ENCODE peak calls at places on chromosome 12, in four cellular contexts. One of them, this sample, is unnamed. For H4K20me1, the result is how much of the 10 kb centered on the place peaks cover.

GRCh38 chr12:46771268-46771837 is 54.4 kb downstream of the SLC38A4 start:
- DNase-seq in neural progenitor cell: no peak
- DNase-seq in PC-3: no peak
- DNase-seq in hepatocyte: no peak
- DNase-seq in this sample: peak

GRCh38 chr12:3168775-3169221 is 91.6 kb downstream of the TSPAN9 start:
- DNase-seq in neural progenitor cell: no peak
- DNase-seq in PC-3: peak
- DNase-seq in hepatocyte: peak
- DNase-seq in this sample: no peak

GRCh38 chr12:114918535-114919233 is 234.7 kb upstream of the TBX3 start:
- DNase-seq in neural progenitor cell: no peak
- DNase-seq in PC-3: peak
- DNase-seq in hepatocyte: peak
- DNase-seq in this sample: no peak

GRCh38 chr12:103672401-103673119 is 85.5 kb downstream of the STAB2 start:
- DNase-seq in neural progenitor cell: no peak
- DNase-seq in PC-3: peak
- DNase-seq in hepatocyte: peak
- DNase-seq in this sample: no peak

GRCh38 chr12:28033538-28033915 is 61.0 kb upstream of the PTHLH start:
- DNase-seq in neural progenitor cell: no peak
- DNase-seq in PC-3: peak
- DNase-seq in hepatocyte: no peak
- DNase-seq in this sample: no peak

GRCh38 chr12:57940915-57941164 is 527 bp upstream of the ATP23 start:
- DNase-seq in neural progenitor cell: no peak
- DNase-seq in PC-3: no peak
- DNase-seq in hepatocyte: peak
- DNase-seq in this sample: no peak

GRCh38 chr12:2409656-2410265 is 357.0 kb downstream of the CACNA1C start:
- DNase-seq in neural progenitor cell: no peak
- DNase-seq in PC-3: no peak
- DNase-seq in hepatocyte: no peak
- DNase-seq in this sample: no peak

GRCh38 chr12:68786929-68787328 is 21.0 kb upstream of the MDM2 start:
- DNase-seq in neural progenitor cell: no peak
- DNase-seq in PC-3: no peak
- DNase-seq in hepatocyte: no peak
- DNase-seq in this sample: peak

GRCh38 chr12:54749191-54749818 is 101.1 kb upstream of the DCD start:
- DNase-seq in neural progenitor cell: peak
- DNase-seq in PC-3: peak
- DNase-seq in hepatocyte: peak
- DNase-seq in this sample: peak

GRCh38 chr12:32444895-32445294 is 45.5 kb downstream of the FGD4 start:
- DNase-seq in neural progenitor cell: peak
- DNase-seq in PC-3: peak
- DNase-seq in hepatocyte: peak
- DNase-seq in this sample: no peak

GRCh38 chr12:497501-498160 is 37.9 kb downstream of the B4GALNT3 start:
- DNase-seq in neural progenitor cell: peak
- DNase-seq in PC-3: peak
- DNase-seq in hepatocyte: no peak
- DNase-seq in this sample: no peak

GRCh38 chr12:132313182-132313581 is 16.2 kb downstream of the GALNT9 start:
- DNase-seq in neural progenitor cell: no peak
- DNase-seq in PC-3: no peak
- DNase-seq in hepatocyte: no peak
- DNase-seq in this sample: no peak

GRCh38 chr12:67710582-67710981 is 62.0 kb downstream of the DYRK2 start:
- DNase-seq in neural progenitor cell: no peak
- DNase-seq in PC-3: peak
- DNase-seq in hepatocyte: peak
- DNase-seq in this sample: no peak

GRCh38 chr12:31618228-31619025 is 27.5 kb upstream of the DENND5B start:
- DNase-seq in neural progenitor cell: no peak
- DNase-seq in PC-3: no peak
- DNase-seq in hepatocyte: peak
- DNase-seq in this sample: no peak

GRCh38 chr12:124923906-124924734 is 9.7 kb upstream of the UBC start:
- DNase-seq in neural progenitor cell: peak
- DNase-seq in PC-3: peak
- DNase-seq in hepatocyte: no peak
- DNase-seq in this sample: peak

DNA sequence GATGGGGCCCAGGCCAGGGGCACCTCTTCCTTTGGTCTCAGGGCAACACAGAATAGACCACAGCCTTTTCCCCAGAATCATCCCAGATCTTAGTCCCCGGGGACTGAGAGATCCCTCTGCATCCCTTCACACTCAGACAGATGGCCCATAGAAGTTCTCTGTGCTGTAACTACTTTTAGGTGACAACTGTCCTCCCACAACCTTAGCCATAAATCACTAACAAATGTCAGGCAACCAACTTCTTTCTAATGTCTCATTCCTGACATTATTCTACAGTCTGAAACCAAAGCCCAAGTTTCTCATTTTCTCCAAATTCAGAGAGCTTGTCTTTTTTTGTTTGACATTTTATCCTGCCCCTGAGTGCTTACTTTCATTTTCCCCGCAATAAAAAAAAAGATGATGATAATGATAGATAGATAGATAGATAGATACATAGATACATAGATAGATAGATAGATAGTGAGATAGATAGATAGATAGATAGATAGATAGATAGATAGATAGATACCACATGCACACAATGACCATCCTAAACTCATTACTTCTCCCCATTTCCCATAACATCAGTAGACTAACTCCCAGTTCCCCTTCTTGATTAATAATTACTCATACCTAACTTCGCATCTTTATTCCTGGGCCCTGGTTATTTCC is 28.6 kb downstream of the DUSP6 start:
- DNase-seq in neural progenitor cell: no peak
- DNase-seq in PC-3: no peak
- DNase-seq in hepatocyte: no peak
- DNase-seq in this sample: no peak
- H4K20me1 ChIP-seq in neural progenitor cell: under half
- H4K20me1 ChIP-seq in PC-3: under half
- H4K20me1 ChIP-seq in hepatocyte: under half
- H4K20me1 ChIP-seq in this sample: under half

DNA sequence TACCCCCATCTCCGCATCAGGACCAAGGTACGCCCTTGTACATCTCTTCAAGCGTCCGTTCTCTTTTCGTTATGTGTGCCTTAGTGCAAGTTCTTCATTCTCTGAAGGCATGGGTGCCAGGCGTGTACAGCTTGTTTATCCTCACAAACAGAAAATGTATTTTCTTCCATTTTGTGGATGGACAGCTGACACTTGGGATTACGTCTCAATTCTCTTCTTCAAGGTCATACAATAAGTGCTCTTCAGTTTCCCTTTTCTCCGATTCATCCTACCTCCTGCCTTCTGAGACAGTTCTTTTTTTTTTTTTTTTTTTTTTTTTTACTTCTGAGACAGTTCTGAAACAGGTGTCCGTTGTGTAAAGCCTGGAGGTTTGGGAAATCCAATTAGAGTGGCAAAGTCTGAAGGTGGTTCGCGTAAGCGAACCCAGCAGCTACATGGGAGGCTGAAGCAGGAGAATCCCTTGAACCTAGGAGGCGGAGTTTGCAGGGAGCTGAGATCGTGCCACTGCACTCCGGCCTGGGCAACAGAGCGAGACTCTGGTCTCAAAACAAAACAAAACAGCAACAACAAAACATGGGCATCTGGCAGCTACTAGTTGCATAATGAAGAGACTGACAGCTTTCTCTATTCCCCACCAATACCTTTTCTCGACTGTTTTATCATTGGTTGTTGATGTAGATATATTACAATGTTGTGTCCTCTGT is 734 bp downstream of the COX6A1 start:
- DNase-seq in neural progenitor cell: no peak
- DNase-seq in PC-3: no peak
- DNase-seq in hepatocyte: no peak
- DNase-seq in this sample: no peak
- H3K27ac ChIP-seq in neural progenitor cell: no peak
- H3K27ac ChIP-seq in PC-3: peak
- H3K27ac ChIP-seq in hepatocyte: peak
- H3K27ac ChIP-seq in this sample: peak

DNA sequence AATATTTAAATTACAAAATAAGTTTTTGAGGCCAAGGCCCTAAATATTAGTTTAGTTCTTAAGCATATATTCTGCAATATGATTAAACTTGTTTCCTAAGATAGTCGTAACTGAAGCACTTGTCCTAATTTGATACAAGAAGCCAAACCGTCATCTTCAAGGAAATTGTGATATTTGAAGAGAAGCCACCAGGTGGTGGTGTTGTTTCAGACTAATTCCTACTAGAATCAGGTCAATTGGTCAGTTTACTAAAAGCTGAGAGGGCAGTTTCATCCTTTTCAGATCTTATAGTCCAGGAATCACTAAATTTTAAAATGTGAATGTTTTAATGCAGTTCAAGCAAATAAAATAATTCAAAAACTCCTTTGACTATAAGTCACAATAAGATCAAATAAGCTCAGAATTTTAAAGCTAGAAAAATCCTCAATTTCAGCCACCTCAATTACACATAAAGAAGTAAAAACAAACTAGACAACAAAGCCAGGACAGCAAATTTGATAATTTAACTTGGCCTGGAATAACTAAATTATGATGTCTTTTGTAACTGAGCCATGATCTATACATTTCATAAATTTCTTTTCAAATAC is 7.1 kb upstream of the ARL1 start:
- DNase-seq in neural progenitor cell: peak
- DNase-seq in PC-3: peak
- DNase-seq in hepatocyte: peak
- DNase-seq in this sample: peak
- TF ChIP-seq EZH2phosphoT487 in neural progenitor cell: no peak
- TF ChIP-seq EZH2phosphoT487 in PC-3: no peak
- TF ChIP-seq EZH2phosphoT487 in hepatocyte: no peak
- TF ChIP-seq EZH2phosphoT487 in this sample: no peak

DNA sequence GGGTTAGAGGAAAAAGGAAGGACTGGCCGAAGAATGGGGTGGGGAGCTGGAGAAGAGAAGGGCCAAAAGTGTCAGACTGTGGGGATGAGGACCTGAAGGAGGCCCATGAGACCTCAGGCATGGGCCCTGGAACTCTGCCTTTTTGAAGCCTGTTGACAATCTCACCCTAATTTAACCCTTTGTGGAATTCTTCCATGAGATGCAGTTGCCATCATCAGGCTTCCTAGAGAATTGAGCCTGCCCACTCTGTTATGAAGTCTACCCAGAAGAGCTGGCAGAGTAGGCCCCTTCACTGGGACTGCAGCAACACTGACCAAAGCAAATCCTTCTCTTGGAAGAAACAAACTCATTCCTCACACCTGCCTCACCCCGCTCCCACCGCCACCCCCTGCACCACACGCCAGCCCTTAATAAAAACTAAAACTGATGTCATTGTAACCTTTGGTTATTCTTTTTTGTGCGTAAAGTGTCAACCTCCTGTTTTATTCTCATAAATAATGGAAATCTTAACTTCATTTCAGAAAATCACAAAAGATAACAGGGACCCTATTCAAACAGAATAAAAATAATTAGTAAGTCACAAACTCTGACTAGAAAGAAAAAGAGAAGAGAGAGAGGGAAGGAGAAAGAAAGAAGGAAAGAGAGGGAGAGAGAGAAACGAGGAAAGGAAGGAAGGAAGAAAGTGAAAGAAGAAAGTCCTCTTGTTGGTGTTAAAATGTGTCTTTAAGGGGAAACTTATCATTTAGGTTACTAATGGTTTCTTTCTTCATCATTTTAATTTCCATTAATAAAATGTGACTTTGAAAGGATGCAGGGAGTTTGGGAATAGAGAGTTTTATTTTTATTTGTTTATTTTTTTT is 61.3 kb downstream of the CRADD start:
- DNase-seq in neural progenitor cell: no peak
- DNase-seq in PC-3: no peak
- DNase-seq in hepatocyte: no peak
- DNase-seq in this sample: no peak
- H4K20me1 ChIP-seq in neural progenitor cell: under half
- H4K20me1 ChIP-seq in PC-3: under half
- H4K20me1 ChIP-seq in hepatocyte: under half
- H4K20me1 ChIP-seq in this sample: under half

GRCh38 chr12:6197996-6198395 is 2.2 kb upstream of the CD9 start:
- DNase-seq in neural progenitor cell: peak
- DNase-seq in PC-3: no peak
- DNase-seq in hepatocyte: no peak
- DNase-seq in this sample: peak

GRCh38 chr12:6198556-6198955 is 1.6 kb upstream of the CD9 start:
- DNase-seq in neural progenitor cell: no peak
- DNase-seq in PC-3: no peak
- DNase-seq in hepatocyte: peak
- DNase-seq in this sample: no peak

GRCh38 chr12:6193853-6194815 is 6.1 kb upstream of the CD9 start:
- DNase-seq in neural progenitor cell: peak
- DNase-seq in PC-3: no peak
- DNase-seq in hepatocyte: peak
- DNase-seq in this sample: peak

GRCh38 chr12:6192604-6193380 is 7.4 kb upstream of the CD9 start:
- DNase-seq in neural progenitor cell: no peak
- DNase-seq in PC-3: no peak
- DNase-seq in hepatocyte: no peak
- DNase-seq in this sample: no peak

DNA sequence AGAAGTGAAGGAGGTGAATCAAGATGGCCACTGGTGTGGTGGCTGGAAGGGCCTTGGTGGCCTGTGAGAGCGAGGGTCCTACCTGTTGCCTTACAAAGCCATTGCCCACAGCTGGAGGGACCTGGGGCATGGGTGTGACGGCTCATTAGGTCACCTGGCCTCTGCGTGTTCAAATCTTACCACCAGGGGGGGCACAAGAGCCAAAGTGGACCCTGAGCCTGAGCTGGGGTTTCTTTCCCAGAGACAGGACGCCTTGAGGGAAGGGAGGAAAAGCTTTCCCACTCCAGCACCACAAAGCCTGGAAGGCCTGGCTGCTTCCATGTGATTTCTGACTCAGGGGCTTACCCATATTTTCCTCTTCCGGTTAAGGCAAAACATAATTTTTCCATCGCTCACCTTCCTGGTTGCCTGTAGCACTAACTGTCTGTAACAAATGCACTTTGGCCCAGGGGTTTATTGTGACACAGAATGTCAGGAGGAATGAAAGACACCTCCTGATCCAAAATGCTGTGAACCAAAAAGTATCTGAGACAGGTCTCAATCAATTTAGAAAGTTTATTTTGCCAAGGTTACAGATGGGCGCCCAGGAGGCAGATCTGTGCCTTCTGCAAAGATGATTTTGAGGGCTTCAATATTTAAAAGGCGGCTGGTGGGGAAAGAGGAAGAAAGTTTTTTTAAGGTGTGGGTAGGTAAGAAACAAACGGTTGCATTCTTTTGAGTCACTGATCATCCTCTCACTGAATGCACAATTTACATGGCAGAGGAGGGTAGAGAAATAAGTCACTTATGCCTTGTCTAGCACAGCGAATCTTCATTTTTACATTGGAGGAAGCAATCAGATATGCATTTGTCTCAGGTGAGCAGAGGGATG is 4.3 kb upstream of the CD9 start:
- DNase-seq in neural progenitor cell: peak
- DNase-seq in PC-3: peak
- DNase-seq in hepatocyte: peak
- DNase-seq in this sample: peak
- H3K27ac ChIP-seq in neural progenitor cell: no peak
- H3K27ac ChIP-seq in PC-3: peak
- H3K27ac ChIP-seq in hepatocyte: peak
- H3K27ac ChIP-seq in this sample: no peak